ENCODE peak calls at places on chromosome 17, in five cellular contexts. H is endothelial cell; V is activated T-cell treated with anti-CD3 and anti-CD28 coated beads, Interleukin-2, amount 50 U/mL, for 72 hours; L is cardiac fibroblast; C is NCI-H1105. D is an unnamed sample.

GRCh38 chr17:18259621-18260331 is 686 bp upstream of the MIEF2 start:
- DNase-seq in H (no peak), V (no peak), L (no peak), C (no peak), D (no peak)

GRCh38 chr17:42613699-42614295 is 4.3 kb downstream of the TUBG1 start:
- DNase-seq in H (no peak), V (no peak), L (no peak), C (no peak), D (no peak)

GRCh38 chr17:18041776-18042175 is 2.6 kb downstream of the GID4 start:
- DNase-seq in H (no peak), V (no peak), L (peak), C (no peak), D (no peak)

GRCh38 chr17:72920513-72920912 is 172.0 kb downstream of the SLC39A11 start:
- DNase-seq in H (no peak), V (no peak), L (no peak), C (no peak), D (no peak)

GRCh38 chr17:60164697-60165096 is 14.9 kb downstream of the CA4 start:
- DNase-seq in H (no peak), V (no peak), L (no peak), C (no peak), D (no peak)

GRCh38 chr17:5901731-5902660 is 168.2 kb upstream of the WSCD1 start:
- DNase-seq in H (no peak), V (no peak), L (no peak), C (no peak), D (no peak)

GRCh38 chr17:82936768-82937171 is 96.9 kb upstream of the ZNF750 start:
- DNase-seq in H (no peak), V (no peak), L (no peak), C (no peak), D (no peak)

GRCh38 chr17:74444406-74444805 is 12.5 kb downstream of the GPRC5C start:
- DNase-seq in H (no peak), V (no peak), L (peak), C (no peak), D (no peak)

GRCh38 chr17:9330903-9331272 is 244.7 kb downstream of the STX8 start:
- DNase-seq in H (no peak), V (no peak), L (no peak), C (no peak), D (no peak)

GRCh38 chr17:12627776-12628491 is 37.8 kb upstream of the MYOCD start:
- DNase-seq in H (no peak), V (no peak), L (peak), C (no peak), D (no peak)

GRCh38 chr17:18961634-18962493 is 9.9 kb downstream of the SLC5A10 start:
- DNase-seq in H (no peak), V (peak), L (peak), C (no peak), D (peak)

GRCh38 chr17:10844667-10845387 is 6.9 kb upstream of the PIRT start:
- DNase-seq in H (peak), V (peak), L (peak), C (peak), D (peak)

GRCh38 chr17:9074106-9074505 is 52.8 kb downstream of the NTN1 start:
- DNase-seq in H (no peak), V (no peak), L (no peak), C (no peak), D (no peak)

GRCh38 chr17:29251969-29252866 is 5.6 kb downstream of the CRYBA1 start:
- DNase-seq in H (no peak), V (no peak), L (peak), C (no peak), D (peak)

GRCh38 chr17:44794699-44795413 is 35.2 kb downstream of the GJC1 start:
- DNase-seq in H (no peak), V (no peak), L (peak), C (no peak), D (no peak)

GRCh38 chr17:33302394-33302793 is 9.3 kb upstream of the ASIC2 start:
- DNase-seq in H (no peak), V (no peak), L (no peak), C (no peak), D (no peak)